ENCODE peak calls at places on chromosomes 6 and 20, in eight cellular contexts. Z is SK-N-SH, T is Panc1, X is HepG2, S is GM12878, Y is K562, P is GM23338, K is HCT116. I is an unnamed sample.
A peak's percentile ranks its signal among the peaks of the same experiment; 100 is the strongest.

GRCh38 chr6:161442381-161442858 is 168.6 kb upstream of the AGPAT4 start:
- DNase-seq in Z (no peak), T (no peak), X (no peak), S (no peak), Y (no peak), P (no peak), K (no peak), I (no peak)

GRCh38 chr6:90285611-90286381 is 10.8 kb downstream of the BACH2 start:
- DNase-seq in Z (peak; percentile 36), T (peak; percentile 59), X (peak; percentile 18), S (peak; percentile 71), Y (peak; percentile 43), P (peak; percentile 78), K (peak; percentile 76), I (no peak)

GRCh38 chr20:37627060-37627766 is 66.6 kb upstream of the CTNNBL1 start:
- DNase-seq in Z (no peak), T (no peak), X (peak; percentile 61), S (no peak), Y (peak; percentile 72), P (peak; percentile 79), K (peak; percentile 8), I (peak; percentile 22)

GRCh38 chr6:31042801-31043200 is 32.5 kb downstream of the MUC22 start:
- DNase-seq in Z (peak; percentile 29), T (peak; percentile 18), X (peak; percentile 56), S (no peak), Y (peak; percentile 59), P (peak; percentile 88), K (peak; percentile 74), I (peak; percentile 50)

GRCh38 chr20:64065973-64066341 is 3.0 kb downstream of the TCEA2 start:
- DNase-seq in Z (no peak), T (peak; percentile 53), X (no peak), S (peak; percentile 79), Y (peak; percentile 75), P (peak; percentile 70), K (peak; percentile 62), I (no peak)

GRCh38 chr6:129184808-129185366 is 301.9 kb downstream of the LAMA2 start:
- DNase-seq in Z (no peak), T (no peak), X (no peak), S (no peak), Y (no peak), P (no peak), K (no peak), I (no peak)

GRCh38 chr6:5294392-5295211 is 33.3 kb downstream of the FARS2 start:
- DNase-seq in Z (no peak), T (no peak), X (no peak), S (no peak), Y (no peak), P (no peak), K (no peak), I (peak; percentile 45)

GRCh38 chr6:105892577-105893262 is 193.4 kb upstream of the PRDM1 start:
- DNase-seq in Z (no peak), T (no peak), X (peak; percentile 38), S (peak; percentile 74), Y (peak; percentile 20), P (no peak), K (no peak), I (peak; percentile 95)

GRCh38 chr6:29603930-29604329 is 19.0 kb downstream of the OR2H2 start:
- DNase-seq in Z (peak; percentile 62), T (no peak), X (no peak), S (no peak), Y (no peak), P (no peak), K (no peak), I (no peak)

GRCh38 chr20:36339646-36340592 is 33.8 kb downstream of the DLGAP4 start:
- DNase-seq in Z (no peak), T (no peak), X (no peak), S (no peak), Y (no peak), P (peak; percentile 76), K (no peak), I (no peak)

GRCh38 chr20:21562656-21563055 is 48.8 kb upstream of the NKX2-2 start:
- DNase-seq in Z (no peak), T (no peak), X (no peak), S (no peak), Y (no peak), P (no peak), K (no peak), I (no peak)

GRCh38 chr6:80594461-80594860 is 488.0 kb downstream of the BCKDHB start:
- DNase-seq in Z (no peak), T (no peak), X (no peak), S (no peak), Y (no peak), P (no peak), K (no peak), I (no peak)

GRCh38 chr20:61525781-61526431 is 273.8 kb downstream of the CDH4 start:
- DNase-seq in Z (no peak), T (no peak), X (no peak), S (no peak), Y (peak; percentile 78), P (no peak), K (no peak), I (no peak)

GRCh38 chr6:170201361-170201760 is 89.5 kb downstream of the DLL1 start:
- DNase-seq in Z (no peak), T (no peak), X (no peak), S (no peak), Y (no peak), P (no peak), K (no peak), I (no peak)

GRCh38 chr6:73644030-73644429 is 9.8 kb downstream of the SLC17A5 start:
- DNase-seq in Z (no peak), T (no peak), X (no peak), S (no peak), Y (no peak), P (no peak), K (no peak), I (no peak)

GRCh38 chr20:40966103-40966502 is 62.5 kb upstream of the TOP1 start:
- DNase-seq in Z (no peak), T (peak; percentile 12), X (peak; percentile 53), S (no peak), Y (no peak), P (peak; percentile 81), K (no peak), I (no peak)

GRCh38 chr6:146775227-146775626 is 176.5 kb downstream of the ADGB start:
- DNase-seq in Z (no peak), T (no peak), X (no peak), S (no peak), Y (no peak), P (peak; percentile 26), K (no peak), I (no peak)
- TF ChIP-seq REST in Z (no peak), T (no peak), X (no peak), S (no peak), Y (no peak), P (no peak), K (no peak), I (no peak)

GRCh38 chr6:168301648-168302398 is 17.8 kb downstream of the DACT2 start:
- DNase-seq in Z (no peak), T (no peak), X (peak; percentile 91), S (no peak), Y (no peak), P (peak; percentile 32), K (no peak), I (no peak)

GRCh38 chr6:168302534-168302933 is 17.0 kb downstream of the DACT2 start:
- DNase-seq in Z (no peak), T (no peak), X (peak; percentile 71), S (no peak), Y (peak; percentile 29), P (no peak), K (no peak), I (no peak)

GRCh38 chr6:168299541-168300511 is 19.8 kb downstream of the DACT2 start:
- DNase-seq in Z (no peak), T (no peak), X (no peak), S (no peak), Y (no peak), P (no peak), K (no peak), I (no peak)

GRCh38 chr6:168303982-168304751 is 15.4 kb downstream of the DACT2 start:
- DNase-seq in Z (no peak), T (no peak), X (no peak), S (no peak), Y (no peak), P (no peak), K (no peak), I (no peak)

GRCh38 chr6:168300975-168301647 is 18.5 kb downstream of the DACT2 start:
- DNase-seq in Z (no peak), T (no peak), X (no peak), S (no peak), Y (no peak), P (peak; percentile 30), K (no peak), I (no peak)
- TF ChIP-seq POLR2AphosphoS5 in Z (no peak), T (no peak), X (no peak), S (no peak), Y (no peak), P (no peak), K (no peak), I (no peak)

DNA sequence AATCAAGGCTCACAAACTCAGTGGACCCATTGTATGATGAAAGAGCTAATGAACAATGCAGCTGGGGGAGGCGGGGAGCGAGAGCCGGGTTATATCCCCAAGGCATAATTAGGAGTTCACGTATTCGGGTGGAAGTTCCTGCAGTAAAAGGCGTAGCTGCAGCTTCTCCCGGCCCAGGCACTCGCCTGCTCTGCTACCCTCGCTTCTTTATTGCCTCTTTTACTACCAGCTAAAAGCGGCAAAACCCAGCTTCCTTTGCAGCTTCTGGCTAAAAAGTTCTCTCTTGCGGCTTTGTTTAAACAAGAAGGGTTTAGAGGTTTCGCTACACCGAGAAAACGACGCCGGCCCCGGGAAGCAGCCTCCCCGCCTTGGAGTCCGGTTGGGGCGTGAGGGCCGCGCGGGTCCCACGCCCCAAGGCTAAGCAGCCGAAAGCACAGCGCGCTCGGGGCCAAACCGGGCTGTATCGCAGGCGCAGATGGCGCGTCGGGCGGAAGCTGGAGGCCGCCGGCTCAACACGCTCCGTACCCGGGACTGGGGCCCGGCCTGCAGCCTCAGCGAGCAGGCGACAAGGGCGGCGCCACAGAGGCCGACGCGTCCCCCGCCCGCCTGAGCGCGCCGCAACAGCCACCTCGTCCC is 1.6 kb downstream of the ZBTB2 start:
- DNase-seq in Z (peak; percentile 65), T (no peak), X (peak; percentile 64), S (no peak), Y (peak; percentile 37), P (peak; percentile 58), K (no peak), I (peak; percentile 62)
- TF ChIP-seq REST in Z (peak; percentile 39), T (no peak), X (no peak), S (no peak), Y (peak; percentile 80), P (no peak), K (no peak), I (no peak)

GRCh38 chr6:17472653-17473183 is 79.3 kb downstream of the CAP2 start:
- DNase-seq in Z (peak; percentile 52), T (no peak), X (no peak), S (no peak), Y (no peak), P (no peak), K (no peak), I (no peak)

GRCh38 chr6:17470209-17470952 is 77.0 kb downstream of the CAP2 start:
- DNase-seq in Z (no peak), T (no peak), X (no peak), S (no peak), Y (no peak), P (no peak), K (no peak), I (no peak)

GRCh38 chr6:17473554-17473953 is 80.2 kb downstream of the CAP2 start:
- DNase-seq in Z (no peak), T (no peak), X (no peak), S (no peak), Y (no peak), P (no peak), K (no peak), I (no peak)

GRCh38 chr6:17469006-17469972 is 75.9 kb downstream of the CAP2 start:
- DNase-seq in Z (no peak), T (no peak), X (no peak), S (no peak), Y (no peak), P (peak; percentile 52), K (no peak), I (no peak)

GRCh38 chr6:17470953-17471335 is 77.5 kb downstream of the CAP2 start:
- DNase-seq in Z (no peak), T (no peak), X (no peak), S (no peak), Y (no peak), P (no peak), K (no peak), I (no peak)
- TF ChIP-seq POLR2AphosphoS5 in Z (no peak), T (no peak), X (no peak), S (no peak), Y (no peak), P (no peak), K (no peak), I (no peak)

I was measured in HL-60.